ENCODE peak calls at places on chromosomes 13 and 19, in eight cellular contexts. T is left ventricle myocardium inferior; L is NCI-H1048; P is SK-MEL-5; G is naive B cell; O is effector CD4-positive, alpha-beta T cell; H is Karpas-422; I is neuronal stem cell. Y is an unnamed sample.

GRCh38 chr19:43464089-43464775 is 1.2 kb downstream of the LYPD3 start:
- DNase-seq in P (no peak), G (no peak), L (no peak), H (peak), O (no peak), T (peak), I (no peak), Y (no peak)

GRCh38 chr19:16330811-16331690 is 6.4 kb downstream of the KLF2 start:
- DNase-seq in T (no peak), I (no peak), L (no peak), G (no peak), H (no peak), P (no peak), O (peak), Y (no peak)

GRCh38 chr19:15584541-15585115 is 30.4 kb upstream of the CYP4F8 start:
- DNase-seq in O (peak), G (peak), T (peak), H (peak), I (peak), P (peak), L (peak), Y (peak)

GRCh38 chr13:95256086-95256485 is 45.2 kb downstream of the ABCC4 start:
- DNase-seq in P (no peak), O (no peak), I (no peak), H (no peak), G (no peak), T (no peak), L (no peak), Y (no peak)

GRCh38 chr13:30081331-30081730 is 226.0 kb downstream of the KATNAL1 start:
- DNase-seq in I (no peak), P (no peak), T (no peak), O (no peak), G (no peak), H (no peak), L (no peak), Y (no peak)

GRCh38 chr13:20489185-20489820 is 36.4 kb downstream of the CRYL1 start:
- DNase-seq in G (no peak), L (peak), I (peak), O (peak), T (no peak), H (no peak), P (peak), Y (peak)

GRCh38 chr19:30464162-30464561 is 92.0 kb downstream of the ZNF536 start:
- DNase-seq in I (no peak), T (no peak), L (no peak), O (no peak), G (no peak), P (no peak), H (no peak), Y (no peak)

GRCh38 chr13:22086593-22086992 is 415.7 kb downstream of the FGF9 start:
- DNase-seq in O (no peak), I (no peak), H (no peak), T (no peak), L (no peak), P (no peak), G (no peak), Y (no peak)

GRCh38 chr13:31908696-31909386 is 122.7 kb upstream of the FRY start:
- DNase-seq in O (no peak), P (peak), I (no peak), G (no peak), L (no peak), T (no peak), H (no peak), Y (no peak)

GRCh38 chr19:47226426-47227346 is 4.3 kb downstream of the BBC3 start:
- DNase-seq in O (peak), P (peak), L (no peak), G (peak), I (no peak), T (peak), H (peak), Y (no peak)

GRCh38 chr19:13461536-13461935 is 44.7 kb downstream of the CACNA1A start:
- DNase-seq in P (no peak), I (no peak), H (no peak), T (no peak), G (no peak), L (no peak), O (no peak), Y (no peak)

Y was measured in T follicular helper cell.